ENCODE peak calls at places on chromosomes 3 and 15, in six cellular contexts. M is K562, C is GM12891, P is H1, U is HepG2, G is GM12878. D is an unnamed sample.
A peak's percentile ranks its signal among the peaks of the same experiment; 100 is the strongest.

GRCh38 chr3:12175844-12176453 is 17.2 kb upstream of the TIMP4 start:
- DNase-seq in M (peak; percentile 72), C (no peak), P (peak; percentile 78), U (peak; percentile 52), G (no peak), D (peak; percentile 29)

GRCh38 chr15:90006217-90007088 is 5.3 kb downstream of the ZNF710 start:
- DNase-seq in M (no peak), C (no peak), P (no peak), U (no peak), G (no peak), D (no peak)

GRCh38 chr3:165446555-165446954 is 250.4 kb upstream of the SLITRK3 start:
- DNase-seq in M (no peak), C (no peak), P (no peak), U (no peak), G (no peak), D (no peak)

GRCh38 chr3:10883478-10884234 is 67.6 kb downstream of the SLC6A11 start:
- DNase-seq in M (peak; percentile 38), C (no peak), P (peak; percentile 61), U (peak; percentile 33), G (no peak), D (no peak)

GRCh38 chr3:53215816-53216215 is 40.0 kb downstream of the TKT start:
- DNase-seq in M (no peak), C (no peak), P (no peak), U (no peak), G (no peak), D (no peak)

GRCh38 chr3:194730369-194730768 is 44.7 kb downstream of the FAM43A start:
- DNase-seq in M (no peak), C (no peak), P (no peak), U (no peak), G (no peak), D (no peak)

GRCh38 chr3:129031476-129032215 is 28.9 kb upstream of the GP9 start:
- DNase-seq in M (no peak), C (no peak), P (no peak), U (no peak), G (no peak), D (no peak)

GRCh38 chr3:77321646-77322045 is 281.7 kb downstream of the ROBO2 start:
- DNase-seq in M (no peak), C (no peak), P (no peak), U (peak; percentile 90), G (no peak), D (no peak)

GRCh38 chr3:13215940-13216546 is 142.8 kb upstream of the IQSEC1 start:
- DNase-seq in M (no peak), C (no peak), P (no peak), U (peak; percentile 27), G (no peak), D (no peak)

GRCh38 chr3:123611077-123611476 is 26.2 kb upstream of the HACD2 start:
- DNase-seq in M (no peak), C (no peak), P (no peak), U (no peak), G (no peak), D (no peak)
- TF ChIP-seq POLR2AphosphoS5 in M (no peak), C (no peak), P (no peak), U (no peak), G (no peak), D (no peak)

DNA sequence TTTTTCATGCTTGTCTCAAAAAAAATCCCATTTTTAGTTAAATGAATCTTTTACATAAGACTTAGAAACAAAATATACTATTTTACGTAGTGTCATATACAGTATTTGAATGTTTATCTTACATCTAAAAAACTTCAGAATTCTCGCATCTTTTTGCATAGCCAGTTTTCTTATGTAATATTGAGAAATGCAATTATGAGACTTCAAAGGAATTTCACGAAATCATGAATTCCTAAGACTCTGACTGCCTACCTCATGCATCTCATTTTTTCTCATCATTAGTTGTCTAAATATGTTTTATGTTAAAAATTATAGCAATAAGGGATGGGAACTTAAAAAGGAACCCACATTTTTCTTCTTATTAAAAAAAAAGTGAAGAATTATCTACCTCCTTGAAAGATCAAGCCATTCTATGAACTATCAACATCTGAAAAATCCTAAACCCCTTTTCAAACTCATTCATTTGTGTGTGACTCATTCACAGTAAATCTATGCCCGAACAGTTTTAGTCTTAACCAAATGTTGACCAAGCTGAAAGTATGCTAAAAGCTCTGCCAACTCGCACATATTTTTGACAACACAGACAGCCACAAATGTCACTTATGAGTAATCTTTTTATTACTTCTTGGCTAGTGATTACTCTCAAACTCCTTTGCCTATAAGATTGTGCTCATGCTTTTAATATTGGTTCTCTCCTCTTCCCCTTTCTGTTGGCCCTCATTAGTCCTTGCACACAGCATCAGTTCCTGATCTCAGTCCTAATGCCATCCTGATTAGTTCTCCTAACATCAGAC is 115.9 kb downstream of the DCLK3 start:
- DNase-seq in M (no peak), C (no peak), P (no peak), U (no peak), G (peak; percentile 7), D (no peak)
- TF ChIP-seq TAF1 in M (no peak), C (no peak), P (no peak), U (no peak), G (no peak), D (no peak)

DNA sequence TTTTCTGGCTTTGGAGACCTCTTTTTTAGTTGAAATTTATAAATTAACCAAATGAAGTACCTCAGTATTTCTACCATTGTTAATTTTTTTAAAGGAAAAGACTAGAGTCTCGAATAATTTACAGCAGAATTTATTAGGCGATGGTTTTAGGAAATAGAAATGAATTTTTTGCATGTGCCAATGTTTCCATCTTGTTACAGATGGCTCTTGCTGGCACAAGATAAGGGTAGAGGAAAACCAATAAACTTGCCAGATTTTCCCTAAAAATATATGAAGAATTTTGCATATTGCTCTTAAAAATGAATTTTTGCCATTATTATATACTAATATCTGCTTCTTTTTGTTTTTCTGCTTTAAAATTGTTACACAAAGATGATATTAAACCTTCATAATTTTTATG is 380.7 kb downstream of the NLGN1 start:
- DNase-seq in M (no peak), C (no peak), P (no peak), U (no peak), G (no peak), D (no peak)
- TF ChIP-seq POLR2A in M (no peak), C (no peak), P (no peak), U (no peak), G (no peak), D (no peak)

DNA sequence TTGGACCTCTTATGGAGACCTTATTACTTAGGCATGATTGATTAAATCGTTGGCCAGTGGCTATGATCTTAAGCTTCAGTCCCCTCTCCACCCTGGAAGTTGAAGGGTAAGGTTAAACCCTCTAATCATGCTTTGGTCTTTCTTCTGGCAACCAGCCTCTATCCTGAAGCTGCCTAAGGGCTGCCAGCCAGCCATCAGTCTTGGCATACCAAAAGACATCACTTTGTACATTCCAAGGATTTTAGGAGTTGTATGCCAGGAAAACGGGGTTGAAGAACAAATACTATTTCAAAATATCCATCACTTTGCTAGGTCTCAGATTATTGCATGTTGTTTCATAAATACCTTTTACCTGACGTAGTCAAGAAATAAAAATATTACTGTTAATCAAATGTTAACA is 28.9 kb downstream of the UBE2E2 start:
- DNase-seq in M (no peak), C (no peak), P (no peak), U (no peak), G (no peak), D (no peak)
- TF ChIP-seq POLR2AphosphoS5 in M (no peak), C (no peak), P (no peak), U (no peak), G (no peak), D (no peak)

D was measured in GM12892.